ENCODE peak calls at places on chromosomes 6 and 20, in four cellular contexts. T, M, F and G are unnamed samples.

GRCh38 chr6:163338671-163339405 is 75.7 kb upstream of the QKI start:
- DNase-seq in T (no peak), F (peak), M (no peak), G (no peak)

GRCh38 chr20:45387274-45387673 is 9.1 kb upstream of the TP53TG5 start:
- DNase-seq in F (no peak), T (no peak), M (no peak), G (no peak)

GRCh38 chr6:113082691-113083090 is 735.6 kb downstream of the RFPL4B start:
- DNase-seq in T (no peak), M (no peak), F (peak), G (no peak)

GRCh38 chr6:137881522-137881886 is 14.4 kb downstream of the TNFAIP3 start:
- DNase-seq in M (no peak), F (no peak), T (no peak), G (no peak)

GRCh38 chr6:93792751-93793150 is 373.4 kb upstream of the EPHA7 start:
- DNase-seq in T (no peak), M (no peak), F (no peak), G (no peak)

GRCh38 chr20:19314619-19315018 is 102.2 kb downstream of the SLC24A3 start:
- DNase-seq in F (no peak), M (no peak), T (no peak), G (no peak)

GRCh38 chr6:136721467-136721866 is 70.8 kb downstream of the MAP3K5 start:
- DNase-seq in M (no peak), T (no peak), F (no peak), G (no peak)

GRCh38 chr6:27280064-27280539 is 32.0 kb downstream of the POM121L2 start:
- DNase-seq in M (no peak), T (peak), F (no peak), G (no peak)

GRCh38 chr6:36491378-36491965 is 48.7 kb downstream of the KCTD20 start:
- DNase-seq in F (no peak), M (no peak), T (no peak), G (no peak)

GRCh38 chr20:32062776-32063170 is 10.7 kb downstream of the HCK start:
- DNase-seq in M (peak), F (no peak), T (peak), G (no peak)

GRCh38 chr6:1764584-1764983 is 154.9 kb downstream of the FOXC1 start:
- DNase-seq in F (no peak), T (no peak), M (no peak), G (no peak)

GRCh38 chr6:43644940-43645612 is at the start of gene RSPH9:
- DNase-seq in M (peak), T (peak), F (peak), G (peak)

GRCh38 chr6:54646551-54647300 is 199.8 kb upstream of the FAM83B start:
- DNase-seq in T (no peak), M (no peak), F (no peak), G (no peak)

GRCh38 chr6:101011165-101011564 is 130.0 kb upstream of the ASCC3 start:
- DNase-seq in T (peak), F (no peak), M (no peak), G (no peak)

GRCh38 chr20:45341939-45342862 is 6.0 kb downstream of the SDC4 start:
- DNase-seq in M (peak), T (no peak), F (peak), G (peak)

GRCh38 chr6:113556775-113557174 is 300.4 kb upstream of the MARCKS start:
- DNase-seq in F (no peak), T (no peak), M (no peak), G (no peak)

GRCh38 chr6:41901882-41902519 is 6.8 kb upstream of the USP49 start:
- DNase-seq in T (peak), M (no peak), F (peak), G (no peak)

GRCh38 chr20:44302026-44302669 is 8.9 kb downstream of the FITM2 start:
- DNase-seq in T (no peak), M (peak), F (no peak), G (peak)

GRCh38 chr6:31880616-31881015 is 1.8 kb upstream of the SLC44A4 start:
- DNase-seq in T (no peak), F (no peak), M (no peak), G (no peak)

GRCh38 chr20:37574199-37574890 is 46.7 kb upstream of the BLCAP start:
- DNase-seq in T (no peak), F (no peak), M (no peak), G (no peak)

GRCh38 chr20:49297605-49298530 is 20.0 kb upstream of the ZNFX1 start:
- DNase-seq in F (no peak), M (peak), T (peak), G (no peak)

GRCh38 chr20:16350465-16350864 is 222.8 kb downstream of the KIF16B start:
- DNase-seq in T (no peak), F (no peak), M (no peak), G (no peak)

GRCh38 chr6:167676000-167676665 is 150.6 kb upstream of the AFDN start:
- DNase-seq in T (no peak), F (no peak), M (no peak), G (no peak)

GRCh38 chr6:11389977-11390376 is 147.6 kb upstream of the TMEM170B start:
- DNase-seq in M (peak), F (no peak), T (no peak), G (peak)

GRCh38 chr6:9647043-9647520 is 767.8 kb downstream of the TFAP2A start:
- DNase-seq in F (no peak), T (no peak), M (no peak), G (no peak)

GRCh38 chr20:5145365-5146301 is 18.8 kb downstream of the CDS2 start:
- DNase-seq in F (no peak), M (no peak), T (no peak), G (no peak)

GRCh38 chr6:154318711-154319110 is 37.9 kb downstream of the IPCEF1 start:
- DNase-seq in T (no peak), M (no peak), F (no peak), G (no peak)

GRCh38 chr20:62025832-62026563 is 39.7 kb downstream of the TAF4 start:
- DNase-seq in T (peak), M (no peak), F (no peak), G (no peak)

GRCh38 chr6:147211349-147211748 is 7.1 kb downstream of the STXBP5 start:
- DNase-seq in T (no peak), F (no peak), M (no peak), G (no peak)

GRCh38 chr6:40692311-40692710 is 105.1 kb upstream of the LRFN2 start:
- DNase-seq in M (no peak), F (no peak), T (no peak), G (no peak)

GRCh38 chr6:30960907-30961673 is 20.3 kb downstream of the MUCL3 start:
- DNase-seq in F (no peak), T (no peak), M (peak), G (no peak)

GRCh38 chr6:38396209-38396608 is 243.5 kb downstream of the BTBD9 start:
- DNase-seq in F (no peak), T (no peak), M (no peak), G (no peak)